ENCODE peak calls at places on chromosomes 6 and 20, in seven cellular contexts. W is neuronal stem cell, Y is IMR-90, T is mesenchymal stem cell, B is H9, I is trophoblast cell, N is H1. L is an unnamed sample.
A peak's percentile ranks its signal among the peaks of the same experiment; 100 is the strongest.

GRCh38 chr6:97186416-97186999 is 96.5 kb downstream of the MMS22L start:
- DNase-seq in W (peak; percentile 53), Y (peak; percentile 65), T (peak; percentile 67), B (peak; percentile 50), I (peak; percentile 85), N (peak; percentile 64), L (peak; percentile 70)

GRCh38 chr6:52227495-52227894 is 16.8 kb downstream of the IL17F start:
- DNase-seq in W (no peak), Y (peak; percentile 1), T (no peak), B (no peak), I (no peak), N (no peak), L (no peak)

GRCh38 chr6:35158520-35158919 is 17.4 kb upstream of the TCP11 start:
- DNase-seq in W (no peak), Y (no peak), T (no peak), B (no peak), I (peak; percentile 51), N (no peak), L (no peak)

GRCh38 chr6:7268362-7269310 is 44.4 kb downstream of the SSR1 start:
- DNase-seq in W (no peak), Y (no peak), T (no peak), B (no peak), I (no peak), N (peak; percentile 37), L (no peak)

GRCh38 chr6:49980898-49981297 is 11.5 kb upstream of the DEFB113 start:
- DNase-seq in W (no peak), Y (peak; percentile 0), T (peak; percentile 55), B (no peak), I (no peak), N (no peak), L (no peak)

GRCh38 chr6:125224236-125224861 is 70.8 kb downstream of the TPD52L1 start:
- DNase-seq in W (no peak), Y (peak; percentile 11), T (no peak), B (no peak), I (no peak), N (no peak), L (no peak)

GRCh38 chr6:5869261-5869660 is 137.5 kb downstream of the NRN1 start:
- DNase-seq in W (no peak), Y (no peak), T (no peak), B (no peak), I (no peak), N (no peak), L (no peak)

GRCh38 chr20:9119776-9120175 is 50.9 kb downstream of the PLCB4 start:
- DNase-seq in W (no peak), Y (no peak), T (no peak), B (no peak), I (peak; percentile 10), N (no peak), L (no peak)

GRCh38 chr20:10626896-10627295 is 46.9 kb downstream of the JAG1 start:
- DNase-seq in W (no peak), Y (no peak), T (no peak), B (peak; percentile 12), I (no peak), N (no peak), L (no peak)

GRCh38 chr20:20448891-20449290 is 81.0 kb downstream of the INSM1 start:
- DNase-seq in W (no peak), Y (no peak), T (no peak), B (no peak), I (no peak), N (no peak), L (no peak)

GRCh38 chr6:37514840-37515239 is 15.1 kb upstream of the CCDC167 start:
- DNase-seq in W (no peak), Y (no peak), T (no peak), B (no peak), I (peak; percentile 60), N (no peak), L (no peak)

GRCh38 chr20:51412991-51413471 is 129.5 kb downstream of the NFATC2 start:
- DNase-seq in W (no peak), Y (no peak), T (peak; percentile 70), B (no peak), I (no peak), N (no peak), L (peak; percentile 74)

GRCh38 chr6:45533394-45533793 is 155.7 kb upstream of the SUPT3H start:
- DNase-seq in W (no peak), Y (peak; percentile 31), T (peak; percentile 23), B (no peak), I (no peak), N (no peak), L (no peak)

GRCh38 chr6:99875068-99875467 is 119.0 kb downstream of the MCHR2 start:
- DNase-seq in W (no peak), Y (no peak), T (no peak), B (no peak), I (no peak), N (no peak), L (no peak)

GRCh38 chr6:118630928-118631327 is 20.5 kb downstream of the CEP85L start:
- DNase-seq in W (no peak), Y (no peak), T (no peak), B (no peak), I (no peak), N (no peak), L (no peak)

GRCh38 chr20:35595901-35596300 is 19.7 kb upstream of the SPAG4 start:
- DNase-seq in W (no peak), Y (no peak), T (no peak), B (no peak), I (peak; percentile 57), N (no peak), L (no peak)

GRCh38 chr20:21701171-21701876 is 4.1 kb upstream of the PAX1 start:
- DNase-seq in W (no peak), Y (no peak), T (no peak), B (peak; percentile 73), I (no peak), N (peak; percentile 75), L (no peak)

GRCh38 chr6:56009620-56010019 is 134.2 kb upstream of the BMP5 start:
- DNase-seq in W (no peak), Y (no peak), T (no peak), B (no peak), I (no peak), N (no peak), L (no peak)

GRCh38 chr6:158660331-158660730 is 10.5 kb downstream of the SYTL3 start:
- DNase-seq in W (no peak), Y (no peak), T (no peak), B (peak; percentile 59), I (peak; percentile 69), N (peak; percentile 61), L (no peak)

GRCh38 chr6:106959985-106960384 is 14.5 kb downstream of the CD24 start:
- DNase-seq in W (no peak), Y (no peak), T (no peak), B (no peak), I (no peak), N (no peak), L (no peak)

GRCh38 chr6:17985934-17986655 is 1.3 kb downstream of the KIF13A start:
- DNase-seq in W (no peak), Y (no peak), T (no peak), B (no peak), I (no peak), N (no peak), L (no peak)

GRCh38 chr20:39885975-39886649 is 802.9 kb downstream of the MAFB start:
- DNase-seq in W (peak; percentile 40), Y (peak; percentile 88), T (peak; percentile 82), B (peak; percentile 77), I (peak; percentile 86), N (peak; percentile 66), L (peak; percentile 95)

GRCh38 chr6:27630727-27631613 is 158.1 kb upstream of the ZNF184 start:
- DNase-seq in W (peak; percentile 74), Y (peak; percentile 47), T (peak; percentile 60), B (peak; percentile 90), I (peak; percentile 90), N (peak; percentile 98), L (peak; percentile 92)

GRCh38 chr6:158565482-158566040 is 5.7 kb downstream of the TMEM181 start:
- DNase-seq in W (no peak), Y (no peak), T (no peak), B (no peak), I (no peak), N (no peak), L (no peak)

GRCh38 chr6:3390698-3391097 is 66.2 kb downstream of the SLC22A23 start:
- DNase-seq in W (no peak), Y (peak; percentile 69), T (no peak), B (no peak), I (no peak), N (no peak), L (no peak)

DNA sequence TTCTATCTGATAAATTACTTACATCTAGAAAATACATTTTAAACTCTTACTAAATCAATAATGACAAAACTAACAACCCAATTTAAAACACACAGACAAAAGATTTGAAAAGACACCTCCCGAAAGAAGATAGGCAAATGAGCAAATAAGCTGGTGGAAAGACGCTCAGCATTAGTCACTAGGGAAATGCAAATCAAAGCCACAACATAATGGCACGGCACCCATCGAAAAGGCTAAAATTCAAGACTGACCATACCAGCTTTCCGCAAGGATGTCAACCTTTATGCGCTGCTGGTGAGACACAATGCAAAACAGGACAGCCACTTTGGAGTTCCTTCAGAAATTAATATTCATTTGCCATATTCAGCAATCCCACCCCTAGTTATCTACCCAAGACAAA is 25.9 kb downstream of the TAF4 start:
- DNase-seq in W (no peak), Y (no peak), T (no peak), B (no peak), I (no peak), N (no peak), L (no peak)
- H3K79me1 ChIP-seq in W (peaks cover 23% of the 10 kb centered on the region), Y (peaks cover 34% of the 10 kb centered on the region), T (peaks cover 38% of the 10 kb centered on the region), B (peaks cover 4% of the 10 kb centered on the region), I (no peaks in the 10 kb centered on the region), N (peaks cover 9% of the 10 kb centered on the region), L (peaks cover 27% of the 10 kb centered on the region)

GRCh38 chr6:135675862-135676261 is 175.6 kb upstream of the PDE7B start:
- DNase-seq in W (peak; percentile 56), Y (peak; percentile 41), T (peak; percentile 56), B (peak; percentile 36), I (peak; percentile 70), N (no peak), L (peak; percentile 82)

GRCh38 chr6:135686784-135687301 is 164.7 kb upstream of the PDE7B start:
- DNase-seq in W (no peak), Y (peak; percentile 60), T (peak; percentile 32), B (no peak), I (no peak), N (no peak), L (no peak)

GRCh38 chr6:135680964-135681913 is 170.3 kb upstream of the PDE7B start:
- DNase-seq in W (no peak), Y (no peak), T (no peak), B (no peak), I (no peak), N (no peak), L (no peak)
- H2BK120ac ChIP-seq in W (no peak overlapping the region), Y (no peak overlapping the region), T (no peak overlapping the region), B (no peak overlapping the region), I (no peak overlapping the region), N (no peak overlapping the region), L (no peak overlapping the region)

GRCh38 chr20:1664911-1665310 is 7.3 kb upstream of the SIRPG start:
- DNase-seq in W (no peak), Y (no peak), T (no peak), B (no peak), I (no peak), N (no peak), L (no peak)
- H3K79me1 ChIP-seq in W (no peaks in the 10 kb centered on the region), Y (no peaks in the 10 kb centered on the region), T (no peaks in the 10 kb centered on the region), B (no peaks in the 10 kb centered on the region), I (no peaks in the 10 kb centered on the region), N (no peaks in the 10 kb centered on the region), L (no peaks in the 10 kb centered on the region)

DNA sequence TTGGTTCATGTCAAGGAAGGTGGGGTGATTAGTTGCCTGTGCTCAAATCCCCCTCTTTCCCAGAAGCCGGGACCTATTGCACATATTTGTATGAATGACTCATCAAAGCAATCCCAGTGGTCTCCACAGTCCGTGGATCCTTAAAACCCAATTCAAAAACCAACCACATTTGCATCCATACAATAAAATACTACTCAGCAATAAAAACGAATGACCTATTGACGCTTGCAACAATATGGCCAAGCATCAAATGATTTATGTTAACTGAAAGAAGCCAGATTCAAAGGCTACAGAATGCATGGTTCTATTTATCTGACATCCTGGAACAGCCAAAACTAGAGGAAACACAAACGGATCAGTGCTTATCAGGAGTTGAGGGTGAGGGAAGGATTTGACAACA is 275.4 kb downstream of the PTPRT start:
- DNase-seq in W (no peak), Y (no peak), T (no peak), B (no peak), I (no peak), N (no peak), L (peak; percentile 13)
- H2BK120ac ChIP-seq in W (no peak overlapping the region), Y (no peak overlapping the region), T (no peak overlapping the region), B (no peak overlapping the region), I (no peak overlapping the region), N (no peak overlapping the region), L (no peak overlapping the region)